ENCODE peak calls at places on chromosome 2, in five cellular contexts. X is NCI-H345; Q is immature natural killer cell; R is GM04504; Y is stimulated activated naive B cell treated with anti-CD40 and anti-IgM and Interleukin-4, amounts not matched to agents 10 μg/mL and 1 μg/mL and 100 μg/mL, for 72 hours. P is an unnamed sample.
A peak's percentile ranks its signal among the peaks of the same experiment; 100 is the strongest.

GRCh38 chr2:98458667-98459380 is 14.2 kb downstream of the INPP4A start:
- DNase-seq in Q (no peak), Y (no peak), R (no peak), X (no peak), P (no peak)

GRCh38 chr2:66901344-66901743 is 466.4 kb downstream of the MEIS1 start:
- DNase-seq in X (no peak), Y (no peak), R (no peak), Q (no peak), P (no peak)

GRCh38 chr2:84924173-84925106 is 19.0 kb downstream of the TMSB10 start:
- DNase-seq in Q (no peak), R (no peak), X (no peak), Y (peak; percentile 44), P (no peak)

GRCh38 chr2:99803846-99804245 is 314.0 kb upstream of the REV1 start:
- DNase-seq in Y (no peak), R (no peak), X (no peak), Q (no peak), P (no peak)

GRCh38 chr2:66569974-66570373 is 135.0 kb downstream of the MEIS1 start:
- DNase-seq in R (no peak), Y (no peak), X (no peak), Q (no peak), P (no peak)

GRCh38 chr2:172914277-172915003 is 161.2 kb upstream of the MAP3K20 start:
- DNase-seq in X (no peak), Q (no peak), R (no peak), Y (no peak), P (no peak)

GRCh38 chr2:44490726-44491125 is 129.0 kb downstream of the CAMKMT start:
- DNase-seq in Q (no peak), X (no peak), R (no peak), Y (no peak), P (no peak)

GRCh38 chr2:185628985-185629384 is 109.6 kb upstream of the FSIP2 start:
- DNase-seq in R (no peak), Q (no peak), X (no peak), Y (no peak), P (no peak)

GRCh38 chr2:101124684-101125366 is 26.4 kb downstream of the TBC1D8 start:
- DNase-seq in Q (no peak), Y (no peak), R (peak; percentile 89), X (no peak), P (no peak)

GRCh38 chr2:156129227-156129626 is 203.3 kb downstream of the NR4A2 start:
- DNase-seq in Q (no peak), Y (no peak), R (no peak), X (no peak), P (no peak)

GRCh38 chr2:120373424-120373823 is 27.5 kb downstream of the INHBB start:
- DNase-seq in Y (no peak), R (no peak), X (no peak), Q (no peak), P (no peak)

GRCh38 chr2:187819624-187820023 is 265.4 kb upstream of the TFPI start:
- DNase-seq in Y (no peak), R (no peak), X (no peak), Q (no peak), P (no peak)

GRCh38 chr2:54704238-54704637 is 19.2 kb upstream of the EML6 start:
- DNase-seq in Y (no peak), Q (no peak), X (no peak), R (no peak), P (no peak)

GRCh38 chr2:223113161-223113560 is 61.2 kb downstream of the KCNE4 start:
- DNase-seq in Y (no peak), Q (no peak), R (no peak), X (no peak), P (no peak)

GRCh38 chr2:134011936-134012586 is 241.8 kb upstream of the MGAT5 start:
- DNase-seq in Y (no peak), R (no peak), Q (no peak), X (no peak), P (no peak)

GRCh38 chr2:44184106-44184505 is 15.4 kb downstream of the PPM1B start:
- DNase-seq in R (no peak), Y (peak; percentile 6), X (no peak), Q (peak; percentile 75), P (no peak)

GRCh38 chr2:160924936-160925353 is 235.3 kb upstream of the TANK start:
- DNase-seq in R (no peak), Y (no peak), Q (no peak), X (no peak), P (no peak)

GRCh38 chr2:226313071-226313470 is 486.5 kb downstream of the IRS1 start:
- DNase-seq in Q (no peak), R (no peak), Y (no peak), X (no peak), P (no peak)

P was measured in globus pallidus.